ENCODE peak calls at places on chromosomes 13 and 19, in seven cellular contexts. M, W, H, E, Z, S and R are unnamed samples.

GRCh38 chr19:40600086-40600917 is 867 bp upstream of the LTBP4 start:
- DNase-seq in Z (no peak), W (peak; percentile 46), E (peak; percentile 79), H (no peak), S (no peak), M (peak; percentile 57), R (no peak)

GRCh38 chr19:45283443-45284033 is 32.5 kb downstream of the MARK4 start:
- DNase-seq in W (no peak), Z (no peak), M (no peak), E (no peak), S (no peak), H (no peak), R (no peak)

GRCh38 chr19:21022996-21023395 is 2.5 kb downstream of the ZNF430 start:
- DNase-seq in W (no peak), S (no peak), M (no peak), E (no peak), H (peak; percentile 87), Z (peak; percentile 32), R (no peak)

GRCh38 chr13:40806241-40806640 is 16.8 kb downstream of the SLC25A15 start:
- DNase-seq in S (no peak), M (no peak), H (no peak), Z (no peak), E (no peak), W (no peak), R (no peak)

GRCh38 chr19:46412034-46412982 is 1.1 kb downstream of the CCDC8 start:
- DNase-seq in M (no peak), E (no peak), S (no peak), Z (no peak), W (peak; percentile 20), H (no peak), R (peak; percentile 69)

GRCh38 chr13:51397262-51397933 is 55.4 kb downstream of the INTS6 start:
- DNase-seq in S (no peak), Z (peak; percentile 59), W (no peak), H (no peak), E (peak; percentile 64), M (peak; percentile 52), R (peak; percentile 2)

GRCh38 chr19:1416014-1416841 is 8.8 kb downstream of the DAZAP1 start:
- DNase-seq in S (no peak), Z (no peak), M (no peak), H (peak; percentile 67), E (no peak), W (no peak), R (no peak)

GRCh38 chr13:46551410-46552301 is 1.3 kb upstream of the LRCH1 start:
- DNase-seq in E (peak; percentile 89), M (peak; percentile 87), S (peak; percentile 69), H (peak; percentile 56), W (peak; percentile 78), Z (peak; percentile 78), R (peak; percentile 71)

GRCh38 chr19:44002212-44002565 is 568 bp upstream of the ZNF230 start:
- DNase-seq in W (no peak), Z (no peak), M (no peak), E (no peak), S (no peak), H (no peak), R (no peak)

GRCh38 chr13:95641961-95642621 is 2.4 kb downstream of the DZIP1 start:
- DNase-seq in S (no peak), M (peak; percentile 87), W (peak; percentile 43), E (peak; percentile 68), Z (peak; percentile 73), H (peak; percentile 46), R (peak; percentile 50)

GRCh38 chr13:50156722-50157121 is 141.5 kb downstream of the KCNRG start:
- DNase-seq in S (no peak), M (peak; percentile 23), Z (peak; percentile 17), W (no peak), E (no peak), H (no peak), R (no peak)

GRCh38 chr19:57249329-57249728 is 8.9 kb downstream of the ZNF805 start:
- DNase-seq in E (no peak), S (no peak), W (no peak), Z (no peak), M (no peak), H (no peak), R (no peak)

GRCh38 chr19:8042900-8043299 is 9.7 kb upstream of the CCL25 start:
- DNase-seq in E (no peak), S (no peak), M (no peak), Z (no peak), H (no peak), W (no peak), R (peak; percentile 7)

GRCh38 chr13:109256866-109257760 is 529.3 kb downstream of the IRS2 start:
- DNase-seq in H (peak; percentile 100), S (peak; percentile 81), W (no peak), Z (peak; percentile 98), M (peak; percentile 21), E (peak; percentile 80), R (no peak)

GRCh38 chr13:97810152-97810551 is 143.3 kb upstream of the IPO5 start:
- DNase-seq in E (no peak), S (no peak), Z (peak; percentile 57), M (peak; percentile 34), W (no peak), H (no peak), R (no peak)

GRCh38 chr19:49637865-49638350 is 2.0 kb downstream of the RRAS start:
- DNase-seq in W (peak; percentile 87), M (peak; percentile 71), H (peak; percentile 78), E (peak; percentile 93), S (peak; percentile 86), Z (peak; percentile 91), R (peak; percentile 88)

GRCh38 chr13:24168392-24168750 is 7.9 kb downstream of the SPATA13 start:
- DNase-seq in E (no peak), W (no peak), Z (no peak), H (no peak), M (no peak), S (no peak), R (peak; percentile 4)

GRCh38 chr13:21945195-21945594 is 274.3 kb downstream of the FGF9 start:
- DNase-seq in E (no peak), M (no peak), S (no peak), Z (no peak), W (no peak), H (no peak), R (no peak)

GRCh38 chr13:26011996-26012688 is 39.7 kb downstream of the SHISA2 start:
- DNase-seq in H (no peak), E (no peak), Z (peak; percentile 65), W (no peak), M (peak; percentile 57), S (no peak), R (peak; percentile 52)

GRCh38 chr13:45833663-45834062 is 17.9 kb downstream of the SIAH3 start:
- DNase-seq in M (no peak), E (peak; percentile 61), Z (peak; percentile 20), W (peak; percentile 71), S (no peak), H (peak; percentile 65), R (no peak)

GRCh38 chr13:89695343-89696257 is 1651.9 kb upstream of the MIR17HG start:
- DNase-seq in S (no peak), W (no peak), M (peak; percentile 73), H (peak; percentile 44), Z (peak; percentile 60), E (no peak), R (peak; percentile 22)

GRCh38 chr19:2207991-2208860 is 27.9 kb downstream of the PLEKHJ1 start:
- DNase-seq in S (no peak), M (peak; percentile 75), W (peak; percentile 75), Z (peak; percentile 57), H (no peak), E (no peak), R (no peak)

GRCh38 chr13:48163066-48163465 is 68.2 kb upstream of the MED4 start:
- DNase-seq in H (no peak), M (no peak), W (no peak), E (no peak), Z (peak; percentile 49), S (no peak), R (no peak)

GRCh38 chr13:74064805-74065204 is 69.4 kb downstream of the KLF12 start:
- DNase-seq in Z (no peak), W (no peak), S (no peak), H (no peak), M (no peak), E (no peak), R (no peak)

GRCh38 chr19:13015361-13016231 is 20.3 kb downstream of the NFIX start:
- DNase-seq in S (no peak), H (peak; percentile 59), Z (peak; percentile 53), W (no peak), E (no peak), M (peak; percentile 75), R (peak; percentile 84)

GRCh38 chr19:13014921-13015280 is 19.6 kb downstream of the NFIX start:
- DNase-seq in W (no peak), Z (no peak), H (no peak), S (no peak), E (no peak), M (peak; percentile 45), R (no peak)

GRCh38 chr19:13016628-13017305 is 21.5 kb downstream of the NFIX start:
- DNase-seq in Z (no peak), H (peak; percentile 48), W (no peak), E (no peak), M (peak; percentile 48), S (no peak), R (peak; percentile 68)

GRCh38 chr19:13017306-13018036 is 22.2 kb downstream of the NFIX start:
- DNase-seq in E (no peak), H (peak; percentile 43), Z (no peak), M (peak; percentile 66), W (no peak), S (no peak), R (peak; percentile 75)

GRCh38 chr19:13016245-13016627 is 21.0 kb downstream of the NFIX start:
- DNase-seq in H (no peak), M (no peak), Z (no peak), W (no peak), E (no peak), S (no peak), R (no peak)
- H3K4me3 ChIP-seq in H (no peak overlapping the region), M (no peak overlapping the region), Z (no peak overlapping the region), W (peak overlapping the region; percentile 57), E (no peak overlapping the region), S (no peak overlapping the region), R (no peak overlapping the region)

GRCh38 chr19:17948967-17949930 is 16.4 kb downstream of the CCDC124 start:
- DNase-seq in Z (no peak), W (no peak), S (no peak), E (no peak), H (no peak), M (no peak), R (peak; percentile 81)
- H3K27me3 ChIP-seq in Z (peaks cover 20% of the 10 kb centered on the region), W (peaks cover 47% of the 10 kb centered on the region), S (peaks cover 52% of the 10 kb centered on the region), E (peaks cover 23% of the 10 kb centered on the region), H (peaks cover 36% of the 10 kb centered on the region), M (peaks cover 57% of the 10 kb centered on the region), R (peaks cover 54% of the 10 kb centered on the region)

DNA sequence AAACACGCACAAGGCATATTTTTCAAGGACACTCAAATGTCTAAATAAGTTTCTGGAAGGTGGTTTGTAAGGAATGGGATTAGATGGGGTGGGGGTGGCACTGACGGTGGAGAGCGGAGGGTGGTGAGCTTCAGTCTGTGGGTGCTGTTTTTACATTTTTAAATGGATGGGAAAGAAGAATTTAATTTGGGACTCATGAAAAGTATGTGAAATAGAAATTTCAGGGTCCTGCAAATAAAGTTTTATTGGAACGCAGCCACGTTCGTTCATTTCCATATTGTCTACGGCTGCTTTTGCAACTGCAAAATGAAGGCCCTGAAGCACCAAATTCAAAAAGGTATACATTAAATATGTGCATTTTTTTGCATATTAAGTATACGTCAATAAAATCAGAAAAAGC is 9.9 kb downstream of the KANK2 start:
- DNase-seq in H (no peak), W (no peak), Z (no peak), E (no peak), S (no peak), M (no peak), R (no peak)
- H3K36me3 ChIP-seq in H (no peaks in the 10 kb centered on the region), W (no peaks in the 10 kb centered on the region), Z (no peaks in the 10 kb centered on the region), E (peaks cover 12% of the 10 kb centered on the region), S (peaks cover 32% of the 10 kb centered on the region), M (no peaks in the 10 kb centered on the region), R (peaks cover 5% of the 10 kb centered on the region)

GRCh38 chr13:29846475-29847256 is 3.8 kb downstream of the UBL3 start:
- DNase-seq in H (no peak), E (no peak), M (no peak), W (no peak), Z (no peak), S (no peak), R (no peak)
- H3K4me3 ChIP-seq in H (peak overlapping the region; percentile 46), E (peak overlapping the region; percentile 95), M (peak overlapping the region; percentile 50), W (peak overlapping the region; percentile 92), Z (peak overlapping the region; percentile 97), S (peak overlapping the region; percentile 29), R (no peak overlapping the region)